ENCODE peak calls at places on chromosomes 4 and X, in five cellular contexts. Z is heart left ventricle, U is cardiac muscle cell, D is spleen, X is neural progenitor cell. F is an unnamed sample.

GRCh38 chr4:112516401-112517066 is 554 bp upstream of the NEUROG2 start:
- DNase-seq in Z (no peak), U (no peak), D (no peak), X (peak; percentile 96), F (no peak)

GRCh38 chrX:72620550-72621145 is 48.0 kb upstream of the HDAC8 start:
- DNase-seq in Z (peak; percentile 19), U (peak; percentile 86), D (no peak), X (no peak), F (peak; percentile 46)

GRCh38 chr4:16530688-16531635 is 304.7 kb upstream of the TAPT1 start:
- DNase-seq in Z (no peak), U (peak; percentile 72), D (no peak), X (no peak), F (no peak)

GRCh38 chr4:174111350-174111888 is 172.0 kb downstream of the FBXO8 start:
- DNase-seq in Z (no peak), U (no peak), D (no peak), X (no peak), F (no peak)

GRCh38 chrX:72100824-72101351 is 30.8 kb downstream of the RTL5 start:
- DNase-seq in Z (no peak), U (no peak), D (peak; percentile 90), X (no peak), F (no peak)

GRCh38 chrX:8289523-8289922 is 118.5 kb upstream of the VCX2 start:
- DNase-seq in Z (no peak), U (peak; percentile 57), D (no peak), X (no peak), F (no peak)

GRCh38 chrX:41599507-41599906 is 89.3 kb upstream of the GPR34 start:
- DNase-seq in Z (no peak), U (no peak), D (no peak), X (no peak), F (no peak)

GRCh38 chrX:155112171-155112570 is 40.9 kb downstream of the BRCC3 start:
- DNase-seq in Z (no peak), U (no peak), D (no peak), X (no peak), F (no peak)

GRCh38 chr4:179867300-179867878 is 2375.8 kb upstream of the TENM3 start:
- DNase-seq in Z (no peak), U (no peak), D (no peak), X (peak; percentile 84), F (peak; percentile 84)

GRCh38 chrX:77493677-77494553 is 46.7 kb downstream of the FGF16 start:
- DNase-seq in Z (peak; percentile 19), U (peak; percentile 53), D (no peak), X (peak; percentile 61), F (peak; percentile 92)

GRCh38 chrX:39873111-39873510 is 224.6 kb downstream of the BCOR start:
- DNase-seq in Z (no peak), U (no peak), D (no peak), X (no peak), F (no peak)

GRCh38 chrX:37686979-37687378 is 1.4 kb downstream of the XK start:
- DNase-seq in Z (no peak), U (no peak), D (no peak), X (no peak), F (no peak)

GRCh38 chrX:37685452-37686347 is at the start of gene XK:
- DNase-seq in Z (peak; percentile 52), U (peak; percentile 25), D (peak; percentile 81), X (peak; percentile 68), F (peak; percentile 61)

GRCh38 chrX:37684426-37684825 is 1.2 kb upstream of the XK start:
- DNase-seq in Z (no peak), U (no peak), D (no peak), X (no peak), F (no peak)

GRCh38 chrX:37684918-37685317 is 673 bp upstream of the XK start:
- DNase-seq in Z (no peak), U (no peak), D (no peak), X (no peak), F (no peak)

DNA sequence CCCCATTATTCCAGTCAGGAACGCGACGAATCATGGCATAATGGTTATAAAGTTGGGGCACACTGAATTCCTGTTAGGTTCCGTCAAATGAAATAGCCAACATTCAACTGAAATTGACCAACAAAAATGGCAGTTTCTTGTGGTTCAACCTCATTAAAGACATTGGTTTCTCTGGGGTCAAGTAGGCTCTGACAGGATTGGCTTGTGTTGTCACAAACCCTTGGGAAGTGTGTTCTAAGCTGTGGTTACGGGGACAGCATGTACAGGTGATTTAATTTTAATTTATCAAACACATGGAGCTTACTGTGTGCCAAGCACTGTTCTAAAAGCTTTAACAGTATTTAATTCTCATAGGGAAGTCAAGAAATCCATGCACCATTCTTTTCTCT is 751 bp downstream of the XK start:
- DNase-seq in Z (no peak), U (no peak), D (no peak), X (no peak), F (no peak)
- H3K4me3 ChIP-seq in Z (peak overlapping the region; percentile 57), U (peak overlapping the region; percentile 33), D (no peak overlapping the region), X (peak overlapping the region; percentile 36), F (peak overlapping the region; percentile 39)

GRCh38 chrX:67094061-67094460 is 449.8 kb upstream of the AR start:
- DNase-seq in Z (no peak), U (no peak), D (no peak), X (no peak), F (no peak)
- H3K9me3 ChIP-seq in Z (no peaks in the 10 kb centered on the region), U (no peaks in the 10 kb centered on the region), D (peaks cover 1% of the 10 kb centered on the region), X (no peaks in the 10 kb centered on the region), F (peaks cover 14% of the 10 kb centered on the region)

DNA sequence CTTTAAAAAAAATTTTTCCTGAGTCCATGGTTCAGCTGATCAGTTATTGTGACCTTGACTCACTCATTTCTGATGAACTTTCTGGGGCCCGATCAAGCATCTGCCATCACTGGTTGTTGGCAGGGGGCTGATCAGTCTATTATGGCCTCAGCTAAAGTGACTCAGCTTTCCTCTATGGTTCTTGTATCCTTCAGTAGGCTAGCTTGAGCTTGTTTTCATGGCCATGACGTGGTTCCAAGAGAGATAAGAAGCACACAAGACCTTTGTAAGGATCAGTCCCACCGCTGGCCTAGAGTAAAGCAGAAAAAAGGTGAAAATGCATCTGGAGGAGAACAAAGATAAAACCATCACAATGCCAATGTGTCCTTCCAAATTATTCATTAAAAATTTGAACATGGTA is 29.8 kb upstream of the EPGN start:
- DNase-seq in Z (no peak), U (no peak), D (no peak), X (no peak), F (no peak)
- H3K4me3 ChIP-seq in Z (no peak overlapping the region), U (no peak overlapping the region), D (no peak overlapping the region), X (no peak overlapping the region), F (no peak overlapping the region)

GRCh38 chr4:129059028-129059427 is 34.3 kb downstream of the SCLT1 start:
- DNase-seq in Z (no peak), U (no peak), D (no peak), X (no peak), F (no peak)
- H3K9me3 ChIP-seq in Z (peaks cover 68% of the 10 kb centered on the region), U (no peaks in the 10 kb centered on the region), D (peaks cover 100% of the 10 kb centered on the region), X (peaks cover 50% of the 10 kb centered on the region), F (peaks cover 73% of the 10 kb centered on the region)

F was measured in A673.